ENCODE peak calls at places on chromosome 15, in seven cellular contexts. N is SK-N-SH, B is GM12891, X is GM12878, R is HepG2, F is H1, Q is K562. O is an unnamed sample.

GRCh38 chr15:26702381-26702780 is 70.5 kb downstream of the GABRB3 start:
- DNase-seq in R (no peak), Q (no peak), F (no peak), B (no peak), X (no peak), N (no peak), O (no peak)

GRCh38 chr15:44670087-44670945 is 6.9 kb upstream of the SPG11 start:
- DNase-seq in X (no peak), Q (no peak), B (no peak), N (no peak), R (no peak), F (no peak), O (no peak)

GRCh38 chr15:70833897-70834765 is 19.8 kb downstream of the LARP6 start:
- DNase-seq in B (no peak), N (no peak), F (no peak), R (peak; percentile 72), Q (no peak), X (no peak), O (no peak)

GRCh38 chr15:53746101-53746500 is 13.4 kb downstream of the WDR72 start:
- DNase-seq in X (no peak), N (no peak), B (no peak), Q (no peak), R (no peak), F (no peak), O (no peak)

GRCh38 chr15:79364571-79365240 is 53.8 kb downstream of the TMED3 start:
- DNase-seq in B (no peak), X (no peak), R (no peak), F (no peak), N (peak; percentile 26), Q (no peak), O (no peak)

GRCh38 chr15:80107204-80107603 is 45.6 kb upstream of the FAH start:
- DNase-seq in B (no peak), F (no peak), Q (no peak), N (no peak), R (no peak), X (no peak), O (no peak)

GRCh38 chr15:56892651-56893348 is 25.6 kb upstream of the TCF12 start:
- DNase-seq in B (no peak), F (no peak), N (no peak), X (no peak), R (no peak), Q (no peak), O (no peak)

GRCh38 chr15:77489647-77490046 is 69.0 kb downstream of the HMG20A start:
- DNase-seq in F (no peak), X (no peak), R (no peak), N (no peak), Q (no peak), B (no peak), O (no peak)

GRCh38 chr15:64792282-64792681 is 16.9 kb upstream of the RBPMS2 start:
- DNase-seq in B (no peak), R (no peak), N (no peak), F (no peak), X (no peak), Q (no peak), O (no peak)

GRCh38 chr15:49721091-49721490 is 100.2 kb downstream of the DTWD1 start:
- DNase-seq in R (no peak), N (peak; percentile 9), X (no peak), Q (no peak), B (no peak), F (no peak), O (no peak)

GRCh38 chr15:74614744-74615312 is 808 bp upstream of the CLK3 start:
- DNase-seq in B (peak; percentile 58), F (no peak), N (peak; percentile 71), R (no peak), Q (peak; percentile 86), X (peak; percentile 62), O (peak; percentile 58)

GRCh38 chr15:48965972-48966371 is 2.3 kb upstream of the SHC4 start:
- DNase-seq in R (no peak), N (no peak), Q (peak; percentile 52), B (no peak), F (no peak), X (peak; percentile 33), O (no peak)

GRCh38 chr15:33963831-33964664 is 4.2 kb upstream of the CHRM5 start:
- DNase-seq in B (no peak), X (no peak), Q (peak; percentile 47), R (peak; percentile 5), N (peak; percentile 47), F (no peak), O (no peak)

GRCh38 chr15:72307036-72307435 is 12.9 kb downstream of the CELF6 start:
- DNase-seq in Q (no peak), F (no peak), N (no peak), B (no peak), R (no peak), X (no peak), O (no peak)

GRCh38 chr15:64566629-64567427 is 106.5 kb downstream of the ZNF609 start:
- DNase-seq in Q (peak; percentile 56), B (no peak), N (no peak), F (no peak), R (no peak), X (no peak), O (no peak)

GRCh38 chr15:74816624-74817369 is 4.2 kb downstream of the LMAN1L start:
- DNase-seq in Q (no peak), R (no peak), X (no peak), B (no peak), N (peak; percentile 59), F (no peak), O (no peak)

DNA sequence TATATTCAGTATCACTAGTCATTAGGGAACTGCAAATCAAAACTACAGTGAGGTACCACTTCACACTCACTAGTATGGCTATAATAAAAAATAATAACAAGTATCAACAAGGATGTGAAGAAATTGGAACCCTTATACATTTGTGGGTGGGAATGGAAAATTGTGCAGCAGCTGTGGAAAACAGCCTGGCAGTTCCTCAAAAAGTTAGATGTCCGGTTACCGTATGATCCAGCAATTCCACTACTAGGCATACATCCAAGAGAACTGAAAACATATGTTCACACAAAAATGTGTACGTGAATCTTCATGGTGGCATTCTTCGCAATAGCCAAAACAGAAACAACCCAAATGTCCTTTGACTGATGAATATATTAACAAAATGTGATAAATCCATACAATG is 187.8 kb upstream of the LYSMD4 start:
- DNase-seq in R (no peak), X (no peak), F (no peak), Q (no peak), B (no peak), N (no peak), O (no peak)
- TF ChIP-seq TAF1 in R (no peak), X (no peak), F (no peak), Q (no peak), B (no peak), N (no peak), O (no peak)

GRCh38 chr15:39124155-39124924 is 456.5 kb upstream of the THBS1 start:
- DNase-seq in X (no peak), R (peak; percentile 50), N (no peak), B (no peak), F (no peak), Q (no peak), O (no peak)
- TF ChIP-seq POLR2AphosphoS5 in X (no peak), R (no peak), N (no peak), B (no peak), F (no peak), Q (no peak), O (no peak)

GRCh38 chr15:68518046-68518445 is 60.7 kb upstream of the CORO2B start:
- DNase-seq in B (no peak), X (no peak), Q (no peak), F (no peak), N (no peak), R (no peak), O (no peak)
- TF ChIP-seq TAF1 in B (no peak), X (no peak), Q (no peak), F (no peak), N (no peak), R (no peak), O (no peak)

GRCh38 chr15:51103330-51103729 is 8.6 kb upstream of the TNFAIP8L3 start:
- DNase-seq in Q (no peak), N (no peak), R (no peak), B (no peak), X (no peak), F (no peak), O (no peak)

GRCh38 chr15:51107612-51108011 is 12.9 kb upstream of the TNFAIP8L3 start:
- DNase-seq in N (no peak), X (no peak), B (no peak), F (no peak), R (no peak), Q (no peak), O (no peak)

GRCh38 chr15:51105430-51106016 is 10.8 kb upstream of the TNFAIP8L3 start:
- DNase-seq in F (no peak), B (no peak), Q (no peak), X (no peak), N (no peak), R (no peak), O (no peak)

GRCh38 chr15:51100785-51101489 is 6.2 kb upstream of the TNFAIP8L3 start:
- DNase-seq in Q (no peak), X (no peak), N (no peak), F (no peak), B (no peak), R (no peak), O (no peak)

GRCh38 chr15:51104512-51104911 is 9.8 kb upstream of the TNFAIP8L3 start:
- DNase-seq in F (no peak), X (no peak), R (no peak), N (no peak), B (no peak), Q (no peak), O (no peak)
- TF ChIP-seq POLR2AphosphoS5 in F (no peak), X (no peak), R (no peak), N (no peak), B (no peak), Q (no peak), O (no peak)

DNA sequence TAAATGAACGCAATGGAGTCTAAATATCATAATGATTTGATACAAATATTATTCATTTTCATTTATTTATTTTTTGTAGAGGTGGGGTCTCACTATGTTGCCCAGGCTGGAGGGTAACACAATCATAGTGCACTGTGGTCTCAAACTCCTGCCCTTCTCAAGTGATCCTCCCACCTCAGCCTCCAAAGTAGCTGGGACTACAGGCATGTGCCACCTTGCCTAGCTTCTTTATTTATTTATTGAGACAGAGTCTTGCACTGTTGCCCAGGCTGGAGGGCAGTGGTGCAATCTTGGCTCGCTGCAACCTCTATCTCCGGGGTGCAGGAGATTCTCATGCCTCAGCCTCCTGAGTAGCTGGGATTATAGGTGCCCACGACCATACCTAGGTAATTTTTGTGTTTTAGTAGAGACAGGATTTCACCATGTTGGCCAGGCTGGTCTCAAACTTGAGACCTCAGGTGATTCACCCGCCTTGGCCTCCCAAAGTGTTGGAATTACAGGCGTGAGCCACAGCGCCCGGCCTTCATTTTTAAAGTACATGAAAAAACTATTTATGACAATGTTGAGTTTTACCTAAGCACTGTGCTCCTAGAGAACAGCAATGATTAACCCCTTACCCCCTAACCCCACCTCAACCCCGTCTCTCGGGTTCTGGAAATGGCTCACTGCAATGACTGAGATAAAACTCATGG is 4.0 kb upstream of the AEN start:
- DNase-seq in N (no peak), R (no peak), X (no peak), Q (no peak), B (no peak), F (no peak), O (no peak)
- TF ChIP-seq TAF1 in N (no peak), R (no peak), X (no peak), Q (no peak), B (no peak), F (no peak), O (no peak)